ENCODE peak calls at places on chromosomes 13 and 19, in ten cellular contexts. X is heart left ventricle, W is astrocyte, Q is endodermal cell, Z is keratinocyte, A is transverse colon, L is stomach, J is neural progenitor cell, U is tibial artery, N is tibial nerve. M is an unnamed sample.

GRCh38 chr13:92259523-92259922 is 861.1 kb downstream of the GPC5 start:
- DNase-seq in N (no peak), W (no peak), U (no peak), J (no peak), A (no peak), Q (no peak), L (no peak), X (no peak), Z (no peak), M (no peak)

GRCh38 chr13:53064721-53065120 is 36.1 kb downstream of the OLFM4 start:
- DNase-seq in L (no peak), N (peak; percentile 49), A (no peak), X (peak; percentile 22), W (no peak), J (no peak), U (no peak), Z (no peak), Q (no peak), M (no peak)

GRCh38 chr13:26386026-26386425 is 132.1 kb downstream of the CDK8 start:
- DNase-seq in A (no peak), X (no peak), Q (no peak), L (no peak), J (no peak), Z (no peak), U (no peak), W (no peak), N (no peak), M (no peak)

GRCh38 chr19:45001087-45001739 is at the start of gene RELB:
- DNase-seq in L (peak; percentile 97), U (peak; percentile 90), J (peak; percentile 98), A (peak; percentile 98), N (peak; percentile 96), X (peak; percentile 97), Z (peak; percentile 32), Q (peak; percentile 97), W (peak; percentile 57), M (peak; percentile 97)

GRCh38 chr13:98514268-98514667 is 62.6 kb downstream of the STK24 start:
- DNase-seq in L (no peak), W (no peak), Z (no peak), A (no peak), U (no peak), N (no peak), J (no peak), X (no peak), Q (no peak), M (no peak)

GRCh38 chr13:47216176-47216822 is 319.4 kb upstream of the HTR2A start:
- DNase-seq in L (no peak), X (no peak), Z (peak; percentile 60), A (no peak), N (no peak), W (peak; percentile 63), J (no peak), U (no peak), Q (no peak), M (no peak)

GRCh38 chr13:109608503-109608902 is 177.9 kb downstream of the IRS2 start:
- DNase-seq in X (no peak), J (no peak), Z (no peak), W (no peak), Q (no peak), N (no peak), U (no peak), A (no peak), L (no peak), M (no peak)

GRCh38 chr13:38045278-38046048 is 175.9 kb upstream of the TRPC4 start:
- DNase-seq in L (no peak), Z (peak; percentile 7), U (no peak), J (peak; percentile 52), A (no peak), N (no peak), Q (peak; percentile 69), W (peak; percentile 8), X (no peak), M (peak; percentile 17)

GRCh38 chr19:48489608-48490216 is 20.5 kb downstream of the CYTH2 start:
- DNase-seq in W (no peak), Q (peak; percentile 97), L (peak; percentile 87), N (peak; percentile 64), X (peak; percentile 68), A (peak; percentile 91), U (peak; percentile 53), J (peak; percentile 85), Z (no peak), M (peak; percentile 83)

GRCh38 chr19:28731113-28731512 is 481.8 kb downstream of the UQCRFS1 start:
- DNase-seq in U (no peak), Q (no peak), Z (no peak), L (no peak), J (no peak), X (no peak), N (no peak), A (no peak), W (no peak), M (no peak)

GRCh38 chr13:29621401-29621800 is 25.9 kb upstream of the SLC7A1 start:
- DNase-seq in J (no peak), Z (peak; percentile 23), N (no peak), U (no peak), X (no peak), L (no peak), A (no peak), W (peak; percentile 58), Q (no peak), M (no peak)

GRCh38 chr19:58538257-58539168 is 5.4 kb upstream of the TRIM28 start:
- DNase-seq in W (no peak), L (peak; percentile 47), A (no peak), N (no peak), Q (peak; percentile 96), Z (no peak), U (no peak), J (peak; percentile 92), X (no peak), M (peak; percentile 72)

GRCh38 chr13:113083022-113083373 is 22.6 kb upstream of the F7 start:
- DNase-seq in W (no peak), N (no peak), L (no peak), Q (no peak), X (no peak), J (no peak), Z (no peak), U (no peak), A (no peak), M (peak; percentile 39)

DNA sequence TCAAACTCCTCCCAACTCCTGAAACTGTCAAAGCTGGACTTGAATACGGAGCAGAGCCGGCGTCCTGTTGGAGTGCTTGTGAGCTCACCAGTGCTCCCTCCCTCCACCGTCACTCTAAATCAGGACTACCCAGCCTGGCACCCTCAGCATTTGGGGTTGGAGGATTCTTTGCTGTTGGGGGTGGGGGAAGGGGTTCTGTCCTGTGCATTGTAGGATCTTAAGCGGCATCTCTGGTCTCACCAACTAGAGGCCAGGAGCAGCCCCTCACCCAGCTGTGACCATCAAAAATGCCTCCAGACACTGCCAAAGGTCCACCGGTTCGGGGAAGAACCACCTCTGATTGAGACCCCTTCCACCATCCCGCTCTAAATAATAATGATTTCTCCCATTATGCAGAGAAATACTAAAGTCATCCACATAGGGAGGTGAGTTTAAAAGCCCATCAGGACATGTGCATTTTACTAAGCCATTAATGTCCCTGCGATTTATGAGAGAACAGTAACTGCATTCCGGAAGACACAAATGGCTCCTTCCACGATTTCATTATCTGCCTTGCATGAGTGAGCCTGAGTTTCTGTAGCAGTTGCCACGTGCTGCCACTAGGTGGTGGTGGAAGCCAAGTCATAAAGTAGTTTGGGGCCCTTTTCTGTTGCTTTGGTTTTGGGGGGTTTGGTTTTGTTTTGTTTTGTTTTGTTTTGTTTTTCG is 16.1 kb upstream of the USP29 start:
- DNase-seq in X (peak; percentile 43), J (peak; percentile 51), W (peak; percentile 20), Q (peak; percentile 75), Z (no peak), N (peak; percentile 73), A (peak; percentile 29), U (peak; percentile 53), L (peak; percentile 41), M (peak; percentile 53)
- TF ChIP-seq CTCF in X (peak; percentile 92), J (peak; percentile 70), W (peak; percentile 69), Q (peak; percentile 77), Z (peak; percentile 77), N (peak; percentile 78), A (peak; percentile 74), U (peak; percentile 82), L (peak; percentile 85), M (peak; percentile 54)

GRCh38 chr13:51249254-51249653 is 27.1 kb downstream of the FAM124A start:
- DNase-seq in Z (no peak), U (no peak), N (no peak), W (peak; percentile 27), Q (no peak), A (no peak), L (no peak), X (no peak), J (no peak), M (no peak)

GRCh38 chr13:51255556-51255955 is 33.4 kb downstream of the FAM124A start:
- DNase-seq in L (no peak), W (no peak), Z (no peak), N (no peak), U (no peak), J (peak; percentile 26), Q (peak; percentile 66), A (no peak), X (no peak), M (no peak)

GRCh38 chr13:51249767-51250741 is 27.9 kb downstream of the FAM124A start:
- DNase-seq in Z (no peak), X (no peak), J (no peak), A (no peak), U (no peak), N (no peak), W (no peak), Q (peak; percentile 39), L (no peak), M (no peak)

GRCh38 chr13:51252954-51253531 is 30.8 kb downstream of the FAM124A start:
- DNase-seq in Z (no peak), W (no peak), N (no peak), J (no peak), Q (no peak), X (no peak), L (no peak), A (no peak), U (no peak), M (no peak)

GRCh38 chr13:51251480-51251879 is 29.3 kb downstream of the FAM124A start:
- DNase-seq in X (no peak), U (no peak), Z (no peak), Q (peak; percentile 29), W (no peak), N (no peak), A (no peak), L (no peak), J (no peak), M (no peak)
- H3K4me1 ChIP-seq in X (peaks cover 44% of the 10 kb centered on the region), U (peaks cover 9% of the 10 kb centered on the region), Z (no peaks in the 10 kb centered on the region), Q (peaks cover 16% of the 10 kb centered on the region), W (peaks cover 4% of the 10 kb centered on the region), N (no peaks in the 10 kb centered on the region), A (no peaks in the 10 kb centered on the region), L (no peaks in the 10 kb centered on the region), J (peaks cover 45% of the 10 kb centered on the region), M (no peaks in the 10 kb centered on the region)

DNA sequence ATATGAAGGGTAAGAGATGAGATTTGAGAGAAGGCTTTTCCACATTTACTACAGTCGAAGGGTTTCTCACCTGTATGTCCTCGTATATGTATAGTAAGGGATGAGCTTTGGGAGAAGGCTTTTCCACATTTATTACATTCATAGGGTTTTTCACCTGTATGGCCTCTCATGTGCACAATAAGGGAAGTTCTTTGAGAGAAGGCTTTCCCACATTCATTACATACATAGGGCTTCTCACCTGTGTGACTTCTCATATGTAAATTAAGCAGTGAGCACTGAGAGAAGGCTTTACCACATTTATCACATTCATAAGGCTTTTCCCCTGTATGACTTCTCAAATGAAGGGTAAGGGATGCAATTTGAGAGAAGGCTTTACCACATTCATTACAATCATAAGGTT is 41.8 kb downstream of the ZNF527 start:
- DNase-seq in Z (no peak), N (no peak), A (no peak), W (no peak), L (no peak), U (no peak), Q (no peak), J (no peak), X (no peak), M (no peak)
- H3K36me3 ChIP-seq in Z (no peaks in the 10 kb centered on the region), N (peaks cover 13% of the 10 kb centered on the region), A (no peaks in the 10 kb centered on the region), W (peaks cover 6% of the 10 kb centered on the region), L (peaks cover 13% of the 10 kb centered on the region), U (peaks cover 84% of the 10 kb centered on the region), Q (peaks cover 34% of the 10 kb centered on the region), J (peaks cover 18% of the 10 kb centered on the region), X (peaks cover 13% of the 10 kb centered on the region), M (no peaks in the 10 kb centered on the region)

GRCh38 chr13:24270639-24271131 is 38.7 kb upstream of the C1QTNF9 start:
- DNase-seq in Q (peak; percentile 52), A (peak; percentile 62), N (peak; percentile 49), J (peak; percentile 47), X (peak; percentile 72), W (peak; percentile 59), U (peak; percentile 78), Z (no peak), L (peak; percentile 61), M (peak; percentile 72)
- TF ChIP-seq CTCF in Q (no peak), A (no peak), N (peak; percentile 87), J (no peak), X (peak; percentile 24), W (no peak), U (peak; percentile 62), Z (no peak), L (peak; percentile 57), M (no peak)

M was measured in mucosa of descending colon.